ENCODE peak calls at places on chromosomes 6 and 20, in six cellular contexts. T is AG10803, H is PC-9, J is GM20000, Q is uterus, F is B cell. R is an unnamed sample.

GRCh38 chr6:153090241-153090930 is 40.7 kb downstream of the RGS17 start:
- DNase-seq in T (peak; percentile 65), J (no peak), F (no peak), H (peak; percentile 6), Q (no peak), R (no peak)

GRCh38 chr6:12474167-12475140 is 184.3 kb downstream of the EDN1 start:
- DNase-seq in T (peak; percentile 16), J (no peak), H (no peak), F (no peak), Q (no peak), R (no peak)

GRCh38 chr20:22684763-22685443 is 100.5 kb upstream of the FOXA2 start:
- DNase-seq in Q (no peak), T (no peak), H (no peak), J (no peak), F (no peak), R (no peak)

GRCh38 chr6:139640453-139640852 is 266.0 kb upstream of the CITED2 start:
- DNase-seq in T (peak; percentile 29), H (no peak), F (no peak), Q (no peak), J (peak; percentile 56), R (no peak)

GRCh38 chr6:30047220-30047619 is 13.8 kb upstream of the POLR1H start:
- DNase-seq in H (no peak), F (no peak), Q (no peak), T (no peak), J (no peak), R (no peak)

GRCh38 chr6:81696505-81696904 is 56.0 kb downstream of the TENT5A start:
- DNase-seq in H (peak; percentile 25), J (no peak), Q (no peak), F (no peak), T (no peak), R (no peak)

GRCh38 chr6:21615504-21615903 is 22.0 kb downstream of the SOX4 start:
- DNase-seq in Q (no peak), F (no peak), J (no peak), H (no peak), T (no peak), R (no peak)

GRCh38 chr6:3957321-3957720 is 108.1 kb downstream of the FAM50B start:
- DNase-seq in H (no peak), J (no peak), T (no peak), F (no peak), Q (no peak), R (no peak)

GRCh38 chr6:72420409-72420808 is 201.5 kb upstream of the KCNQ5 start:
- DNase-seq in J (no peak), F (no peak), Q (no peak), T (no peak), H (no peak), R (no peak)

GRCh38 chr6:67683960-67684359 is 951.1 kb upstream of the ADGRB3 start:
- DNase-seq in J (no peak), F (no peak), Q (no peak), T (peak; percentile 1), H (no peak), R (no peak)

GRCh38 chr6:41571066-41571780 is 25.0 kb downstream of the FOXP4 start:
- DNase-seq in J (no peak), F (no peak), Q (peak; percentile 44), T (no peak), H (no peak), R (no peak)

GRCh38 chr6:27159725-27160124 is 87.8 kb upstream of the PRSS16 start:
- DNase-seq in H (no peak), F (no peak), T (no peak), J (no peak), Q (no peak), R (no peak)

GRCh38 chr20:22560817-22561216 is 23.6 kb downstream of the FOXA2 start:
- DNase-seq in Q (no peak), T (no peak), F (no peak), H (no peak), J (no peak), R (no peak)

DNA sequence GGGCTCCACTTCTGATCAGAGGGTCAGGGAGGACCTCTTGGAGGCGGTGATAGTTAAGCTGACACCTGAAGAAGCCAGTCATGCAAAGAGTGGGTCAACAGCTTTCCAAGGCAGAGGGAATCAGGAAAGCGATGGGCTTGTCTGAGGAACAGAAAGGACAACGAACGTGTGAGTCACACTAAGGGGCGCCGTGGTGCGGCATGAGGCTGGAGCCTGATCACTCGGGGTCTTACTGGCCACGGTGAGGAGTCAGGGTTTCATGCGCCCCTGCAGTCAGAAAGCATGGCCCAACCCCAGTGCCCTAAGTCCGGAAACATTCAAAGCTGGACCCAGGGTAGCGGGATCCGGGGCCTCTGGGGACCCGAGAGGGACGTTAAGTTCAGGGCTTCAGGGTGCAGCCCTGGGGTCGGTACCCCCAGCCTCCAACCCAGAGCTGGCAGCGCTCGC is 50.5 kb upstream of the SLC32A1 start:
- DNase-seq in H (no peak), T (no peak), F (no peak), Q (no peak), J (no peak), R (no peak)
- TF ChIP-seq CTCF in H (no peak), T (no peak), F (no peak), Q (no peak), J (no peak), R (no peak)

GRCh38 chr6:166437661-166438060 is 54.9 kb upstream of the MPC1 start:
- DNase-seq in J (no peak), H (no peak), Q (no peak), T (no peak), F (no peak), R (no peak)
- TF ChIP-seq CTCF in J (no peak), H (no peak), Q (no peak), T (peak; percentile 5), F (no peak), R (no peak)

DNA sequence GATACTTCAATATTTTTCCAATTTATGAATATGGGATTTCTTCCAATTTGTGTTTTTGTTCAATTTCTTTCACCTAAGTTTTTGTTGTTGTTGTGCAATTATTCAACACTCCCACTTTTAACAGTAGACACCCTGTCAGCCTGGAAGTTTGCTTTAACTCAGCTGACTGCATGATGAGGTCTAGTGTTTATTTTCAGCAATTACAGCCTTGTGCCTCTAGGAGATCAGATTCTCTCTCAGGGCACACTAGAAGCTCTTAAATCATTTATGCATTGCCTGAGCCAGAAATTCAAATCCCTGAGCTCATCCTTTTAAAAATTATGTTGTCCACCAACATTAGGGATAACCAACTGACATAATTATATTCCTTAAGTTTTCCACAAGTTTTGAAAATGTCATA is 85.7 kb downstream of the MRAP2 start:
- DNase-seq in F (no peak), Q (no peak), H (no peak), J (no peak), T (no peak), R (no peak)
- TF ChIP-seq CTCF in F (no peak), Q (no peak), H (no peak), J (no peak), T (no peak), R (no peak)

DNA sequence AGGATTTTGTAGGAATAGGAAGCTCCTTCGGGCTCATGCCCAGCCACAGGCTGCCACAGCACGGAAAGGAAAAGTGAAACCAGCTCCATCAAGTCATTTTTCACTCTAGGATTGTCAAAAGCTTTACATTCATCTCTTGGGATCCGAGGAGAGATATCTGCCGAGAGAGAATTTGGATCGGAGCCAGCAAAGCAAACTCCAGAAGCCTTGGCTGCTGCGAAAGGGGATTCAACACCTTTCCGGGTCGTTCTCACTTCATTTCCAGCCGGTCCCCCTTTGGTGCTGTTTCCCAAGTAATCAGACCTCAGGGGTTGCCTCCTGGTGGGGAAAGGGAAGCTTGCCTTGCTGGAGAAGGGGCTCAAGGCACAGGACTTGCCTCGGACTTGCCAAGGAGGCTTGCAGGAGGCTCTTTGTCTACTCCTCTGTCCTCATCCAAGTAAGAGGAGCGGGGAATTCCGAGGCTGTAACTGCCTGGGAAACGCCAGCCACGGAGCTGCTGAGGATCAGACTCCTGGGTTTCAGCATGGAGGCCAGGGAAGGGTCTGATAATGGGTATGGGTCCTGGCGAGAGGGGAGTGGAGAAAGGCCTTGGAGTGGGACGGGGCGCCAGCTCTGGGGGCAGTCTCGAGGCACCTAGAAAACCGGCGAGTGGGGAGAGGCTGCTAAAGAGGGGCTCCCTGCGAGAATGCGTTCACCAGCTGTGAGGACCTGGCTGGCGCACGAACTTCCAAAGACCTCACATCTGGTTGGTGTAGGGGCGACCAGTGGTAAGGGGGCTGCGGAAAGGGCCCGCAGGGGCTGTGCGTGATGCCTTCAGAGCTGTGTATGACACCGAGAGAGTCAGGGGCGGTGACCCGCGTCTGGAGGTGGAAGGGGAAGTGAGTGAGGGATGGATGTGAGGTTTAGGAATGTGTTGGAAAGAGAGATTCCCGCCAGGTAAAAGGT is 702 bp downstream of the ETV7 start:
- DNase-seq in Q (peak; percentile 41), H (peak; percentile 29), J (peak; percentile 51), T (peak; percentile 54), F (no peak), R (no peak)
- TF ChIP-seq CTCF in Q (peak; percentile 8), H (no peak), J (no peak), T (peak; percentile 37), F (no peak), R (peak; percentile 23)

GRCh38 chr20:2708665-2709064 is 16.1 kb downstream of the EBF4 start:
- DNase-seq in J (no peak), T (no peak), H (no peak), Q (no peak), F (no peak), R (no peak)

GRCh38 chr20:2708073-2708415 is 15.5 kb downstream of the EBF4 start:
- DNase-seq in H (no peak), T (no peak), Q (no peak), J (no peak), F (no peak), R (no peak)

GRCh38 chr20:2707353-2708072 is 14.9 kb downstream of the EBF4 start:
- DNase-seq in H (no peak), T (no peak), F (no peak), Q (no peak), J (no peak), R (no peak)

GRCh38 chr20:2705931-2706645 is 13.5 kb downstream of the EBF4 start:
- DNase-seq in F (no peak), Q (no peak), H (no peak), J (no peak), T (no peak), R (no peak)

DNA sequence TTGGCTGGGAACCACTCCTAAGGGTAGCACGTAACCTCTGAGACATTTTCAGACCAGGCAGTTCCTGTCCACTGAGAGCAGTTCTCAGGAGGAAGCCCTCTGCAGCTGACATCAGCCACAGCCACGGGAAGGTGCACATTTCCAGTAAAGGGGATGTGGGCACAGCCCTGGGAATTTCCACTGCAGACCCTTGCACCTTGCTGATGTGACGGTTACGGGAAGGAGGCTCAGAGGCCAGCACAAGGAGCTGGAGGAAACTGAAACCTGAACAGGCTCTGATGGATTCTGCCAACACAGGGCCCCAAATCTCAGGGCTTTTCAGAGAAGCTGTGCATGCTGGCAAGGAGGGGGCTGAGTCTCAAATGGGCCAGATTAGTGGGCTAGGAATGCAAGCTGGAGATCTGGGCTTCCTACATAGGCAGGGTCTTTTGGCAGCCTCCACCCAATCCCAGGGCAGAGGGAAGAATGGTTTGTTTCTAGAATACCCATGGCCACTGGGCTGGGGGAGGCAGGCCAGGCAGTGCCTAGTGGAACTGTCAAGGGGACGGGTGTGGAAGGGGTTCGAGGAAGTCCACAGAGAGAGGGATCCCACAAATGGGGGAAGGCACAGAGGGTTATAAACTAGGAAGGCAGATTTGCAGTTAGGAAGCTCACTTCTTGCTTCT is 14.2 kb downstream of the EBF4 start:
- DNase-seq in Q (no peak), J (no peak), T (no peak), F (no peak), H (no peak), R (no peak)
- TF ChIP-seq CTCF in Q (no peak), J (no peak), T (no peak), F (no peak), H (no peak), R (no peak)

R was measured in osteocyte.